ENCODE peak calls at places on chromosome 3, in six cellular contexts. R is mesenchymal stem cell, U is H9, T is H1, I is trophoblast cell, L is IMR-90. B is an unnamed sample.

GRCh38 chr3:151308089-151308488 is 8.5 kb downstream of the GPR87 start:
- DNase-seq in R (no peak), U (no peak), T (no peak), I (peak; percentile 66), L (peak; percentile 60), B (no peak)

GRCh38 chr3:186361612-186362408 is at the start of gene DGKG:
- DNase-seq in R (no peak), U (peak; percentile 60), T (peak; percentile 72), I (peak; percentile 8), L (no peak), B (peak; percentile 33)

GRCh38 chr3:56347219-56347871 is 120.9 kb downstream of the ERC2 start:
- DNase-seq in R (no peak), U (peak; percentile 90), T (peak; percentile 96), I (peak; percentile 17), L (no peak), B (peak; percentile 30)

GRCh38 chr3:127753898-127754410 is 68.4 kb downstream of the MGLL start:
- DNase-seq in R (no peak), U (no peak), T (no peak), I (no peak), L (no peak), B (no peak)

GRCh38 chr3:194111336-194111735 is 24.6 kb upstream of the HES1 start:
- DNase-seq in R (no peak), U (no peak), T (no peak), I (no peak), L (no peak), B (no peak)

GRCh38 chr3:156812521-156813335 is 13.4 kb upstream of the LEKR1 start:
- DNase-seq in R (peak; percentile 93), U (no peak), T (no peak), I (peak; percentile 22), L (peak; percentile 63), B (no peak)

GRCh38 chr3:73143821-73144237 is 82.4 kb downstream of the EBLN2 start:
- DNase-seq in R (no peak), U (no peak), T (no peak), I (no peak), L (no peak), B (no peak)

GRCh38 chr3:30766522-30766921 is 127.9 kb downstream of the GADL1 start:
- DNase-seq in R (no peak), U (no peak), T (no peak), I (no peak), L (no peak), B (no peak)

GRCh38 chr3:193831495-193832455 is 238.8 kb downstream of the OPA1 start:
- DNase-seq in R (peak; percentile 62), U (no peak), T (no peak), I (peak; percentile 8), L (no peak), B (no peak)

GRCh38 chr3:117788086-117788485 is 1078.5 kb downstream of the TUSC7 start:
- DNase-seq in R (peak; percentile 43), U (no peak), T (no peak), I (no peak), L (peak; percentile 90), B (no peak)

GRCh38 chr3:131349946-131350347 is 31.6 kb upstream of the NUDT16 start:
- DNase-seq in R (peak; percentile 51), U (no peak), T (no peak), I (peak; percentile 96), L (peak; percentile 70), B (no peak)
- H2AFZ ChIP-seq in R (no peak overlapping the region), U (no peak overlapping the region), T (no peak overlapping the region), I (no peak overlapping the region), L (no peak overlapping the region), B (no peak overlapping the region)

DNA sequence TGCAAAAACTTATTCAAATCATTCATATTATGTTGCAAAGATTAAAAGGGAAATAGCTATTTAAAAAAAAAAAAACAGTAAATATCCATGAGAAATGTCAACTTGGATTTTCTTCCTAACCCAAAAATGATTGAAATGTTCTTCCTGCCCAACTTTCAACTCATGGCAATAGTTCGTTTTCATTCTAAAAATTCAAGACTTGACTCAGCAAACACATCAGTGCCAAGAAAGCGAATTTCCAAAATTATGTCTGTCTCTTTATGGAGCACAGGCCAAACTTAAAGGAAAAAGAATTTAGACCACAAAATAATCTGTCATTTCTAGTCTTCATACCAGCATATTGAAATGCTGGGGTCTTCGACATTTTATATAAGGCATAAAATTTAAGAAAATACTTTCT is 63.7 kb downstream of the MAGI1 start:
- DNase-seq in R (no peak), U (no peak), T (no peak), I (no peak), L (no peak), B (no peak)
- H3K18ac ChIP-seq in R (no peak overlapping the region), U (no peak overlapping the region), T (no peak overlapping the region), I (no peak overlapping the region), L (no peak overlapping the region), B (no peak overlapping the region)

GRCh38 chr3:101827211-101828174 is 21.8 kb upstream of the NFKBIZ start:
- DNase-seq in R (peak; percentile 92), U (peak; percentile 72), T (peak; percentile 76), I (peak; percentile 80), L (peak; percentile 84), B (peak; percentile 62)

GRCh38 chr3:101828289-101828688 is 21.0 kb upstream of the NFKBIZ start:
- DNase-seq in R (no peak), U (no peak), T (no peak), I (no peak), L (no peak), B (no peak)

GRCh38 chr3:101824691-101825090 is 24.6 kb upstream of the NFKBIZ start:
- DNase-seq in R (no peak), U (no peak), T (no peak), I (no peak), L (no peak), B (no peak)

GRCh38 chr3:101823525-101823924 is 25.8 kb upstream of the NFKBIZ start:
- DNase-seq in R (no peak), U (no peak), T (no peak), I (no peak), L (no peak), B (no peak)

DNA sequence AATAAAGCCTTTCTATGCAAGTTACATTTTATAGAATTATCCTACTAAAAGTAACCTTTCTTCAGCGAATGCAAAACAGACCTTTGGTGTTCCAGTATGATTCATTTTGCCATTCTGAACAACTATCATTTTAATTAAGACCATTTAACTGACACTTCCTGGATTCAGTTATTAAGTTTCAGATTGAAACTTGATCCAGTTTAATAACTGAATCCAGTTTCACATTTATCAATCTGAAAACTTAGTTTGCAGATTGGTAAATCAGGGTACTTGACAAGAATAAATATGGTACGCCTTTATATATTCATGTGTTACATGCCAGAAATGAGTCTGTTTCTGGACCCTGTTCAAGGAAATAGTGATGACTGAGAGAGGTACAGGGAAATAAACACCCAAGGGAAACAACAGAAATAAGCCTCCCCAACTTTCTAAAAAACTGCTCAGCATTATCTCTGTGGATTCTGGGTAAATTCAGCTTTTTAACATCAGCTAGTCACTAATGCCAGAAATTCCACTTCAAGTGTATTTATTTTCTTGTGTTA is 23.3 kb upstream of the NFKBIZ start:
- DNase-seq in R (no peak), U (no peak), T (no peak), I (no peak), L (peak; percentile 45), B (no peak)
- H2AFZ ChIP-seq in R (no peak overlapping the region), U (no peak overlapping the region), T (no peak overlapping the region), I (no peak overlapping the region), L (no peak overlapping the region), B (no peak overlapping the region)

GRCh38 chr3:43693594-43693993 is 2.9 kb downstream of the ABHD5 start:
- DNase-seq in R (peak; percentile 65), U (no peak), T (no peak), I (no peak), L (no peak), B (no peak)
- H3K18ac ChIP-seq in R (no peak overlapping the region), U (no peak overlapping the region), T (no peak overlapping the region), I (no peak overlapping the region), L (peak overlapping the region; percentile 77), B (no peak overlapping the region)

DNA sequence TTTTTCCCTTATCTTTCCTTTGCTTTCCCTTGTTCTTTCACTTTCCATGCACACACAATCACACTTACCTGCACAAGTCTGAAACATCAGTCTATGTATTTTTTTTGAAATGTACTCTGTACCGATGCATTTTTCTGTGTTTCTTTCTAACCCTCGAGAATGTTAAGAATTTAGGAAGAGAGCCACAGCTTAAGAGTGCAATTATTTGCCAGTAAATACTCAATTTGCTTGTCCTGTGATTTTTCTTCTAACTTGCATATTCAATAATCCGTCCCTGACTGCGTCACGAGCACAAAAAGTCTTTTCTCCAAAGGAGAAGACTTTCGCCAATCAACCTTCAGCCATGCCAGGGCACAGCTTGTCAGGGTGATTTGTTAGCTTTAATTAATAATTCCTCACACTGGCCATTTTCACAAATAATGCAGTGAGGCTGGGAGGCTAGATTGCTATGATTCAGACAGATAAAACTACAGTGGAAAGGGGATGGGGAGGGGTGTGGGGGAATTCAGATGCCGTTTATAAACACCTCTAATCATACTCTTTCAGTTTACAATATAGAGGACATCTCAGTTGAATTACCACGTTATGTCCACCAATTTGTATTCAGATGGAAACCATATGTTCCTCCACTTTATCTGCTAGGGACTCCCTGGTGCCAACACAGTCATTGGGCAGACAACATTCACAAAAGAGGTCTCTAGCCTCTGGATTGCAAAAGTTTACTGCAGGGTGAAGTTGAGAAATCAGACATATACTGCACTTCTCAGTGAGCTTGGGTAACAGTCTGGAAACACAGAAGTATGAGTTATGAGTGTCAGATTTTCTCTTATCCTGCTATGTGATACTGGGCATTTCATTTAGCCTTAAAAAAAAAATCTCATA is 388.0 kb downstream of the ZBTB20 start:
- DNase-seq in R (peak; percentile 65), U (no peak), T (no peak), I (no peak), L (peak; percentile 59), B (no peak)
- H2AFZ ChIP-seq in R (no peak overlapping the region), U (no peak overlapping the region), T (no peak overlapping the region), I (no peak overlapping the region), L (peak overlapping the region; percentile 36), B (no peak overlapping the region)

GRCh38 chr3:13160619-13161018 is 87.4 kb upstream of the IQSEC1 start:
- DNase-seq in R (no peak), U (no peak), T (no peak), I (no peak), L (no peak), B (no peak)
- H3K18ac ChIP-seq in R (no peak overlapping the region), U (no peak overlapping the region), T (peak overlapping the region; percentile 13), I (no peak overlapping the region), L (no peak overlapping the region), B (peak overlapping the region; percentile 52)

GRCh38 chr3:66106788-66107187 is 68.1 kb upstream of the MAGI1 start:
- DNase-seq in R (no peak), U (no peak), T (no peak), I (no peak), L (peak; percentile 32), B (no peak)
- H2AFZ ChIP-seq in R (no peak overlapping the region), U (no peak overlapping the region), T (no peak overlapping the region), I (no peak overlapping the region), L (peak overlapping the region; percentile 70), B (peak overlapping the region; percentile 75)

B was measured in neuronal stem cell.